ENCODE peak calls at places on chromosomes 16 and 17, in seven cellular contexts. I is H7, O is RWPE1, T is GM04503, R is Ammon's horn, U is nephron progenitor cell, F is GM12864. Q is an unnamed sample.

GRCh38 chr16:4361944-4362311 is 9.7 kb upstream of the VASN start:
- DNase-seq in T (no peak), R (no peak), I (no peak), F (no peak), O (no peak), U (no peak), Q (no peak)

GRCh38 chr16:50988441-50988840 is 162.6 kb downstream of the SALL1 start:
- DNase-seq in T (no peak), I (no peak), O (no peak), U (no peak), F (no peak), R (no peak), Q (no peak)

GRCh38 chr16:4290236-4290830 is 17.5 kb upstream of the TFAP4 start:
- DNase-seq in O (peak; percentile 50), U (no peak), T (peak; percentile 91), R (no peak), F (no peak), I (peak; percentile 41), Q (peak; percentile 93)

GRCh38 chr17:51356084-51356410 is 95.7 kb downstream of the UTP18 start:
- DNase-seq in R (no peak), T (no peak), I (peak; percentile 36), F (no peak), O (no peak), U (no peak), Q (no peak)

GRCh38 chr16:86533076-86533475 is 22.0 kb downstream of the MTHFSD start:
- DNase-seq in I (no peak), R (no peak), U (no peak), F (no peak), T (no peak), O (no peak), Q (no peak)

GRCh38 chr17:43908111-43908721 is 880 bp upstream of the MPP2 start:
- DNase-seq in U (peak; percentile 68), T (no peak), O (peak; percentile 49), I (peak; percentile 82), F (no peak), R (peak; percentile 91), Q (peak; percentile 89)

GRCh38 chr17:74356640-74357465 is 4.8 kb downstream of the BTBD17 start:
- DNase-seq in R (no peak), O (no peak), F (no peak), T (no peak), U (peak; percentile 46), I (peak; percentile 86), Q (no peak)

GRCh38 chr17:19448341-19449268 is 37.6 kb downstream of the RNF112 start:
- DNase-seq in T (peak; percentile 95), U (no peak), I (no peak), F (no peak), O (peak; percentile 53), R (peak; percentile 68), Q (peak; percentile 73)

GRCh38 chr16:74743668-74744299 is 30.8 kb downstream of the FA2H start:
- DNase-seq in U (no peak), O (peak; percentile 84), R (no peak), F (no peak), I (peak; percentile 58), T (no peak), Q (no peak)

GRCh38 chr17:8057691-8058114 is 18.8 kb downstream of the ALOX15B start:
- DNase-seq in T (no peak), I (peak; percentile 80), O (peak; percentile 82), R (peak; percentile 85), F (peak; percentile 43), U (peak; percentile 57), Q (peak; percentile 80)

GRCh38 chr16:65817066-65817465 is 549.4 kb upstream of the CDH5 start:
- DNase-seq in R (no peak), I (peak; percentile 10), T (no peak), U (no peak), F (no peak), O (no peak), Q (no peak)

GRCh38 chr17:42107597-42108576 is 4.6 kb downstream of the DHX58 start:
- DNase-seq in R (peak; percentile 75), O (peak; percentile 94), T (no peak), F (no peak), U (peak; percentile 99), I (peak; percentile 100), Q (peak; percentile 98)

GRCh38 chr16:67549936-67550335 is 12.4 kb upstream of the CTCF start:
- DNase-seq in F (no peak), R (no peak), T (no peak), O (no peak), I (no peak), U (no peak), Q (no peak)

Q was measured in islet precursor cell.